ENCODE peak calls at places on chromosome 20, in five cellular contexts. D is left ventricle myocardium inferior; J is heart left ventricle; U is fibroblast of lung; Q is CD8-positive, alpha-beta T cell. R is an unnamed sample. For H3K36me3 and H3K9me3, the result is how much of the 10 kb centered on the place peaks cover.

GRCh38 chr20:37313546-37314091 is 24.2 kb downstream of the MANBAL start:
- DNase-seq in D (no peak), J (no peak), U (no peak), Q (no peak), R (no peak)

GRCh38 chr20:55173601-55174000 is 698.2 kb downstream of the DOK5 start:
- DNase-seq in D (no peak), J (no peak), U (no peak), Q (no peak), R (no peak)

GRCh38 chr20:57907131-57908083 is 197.6 kb upstream of the PMEPA1 start:
- DNase-seq in D (no peak), J (no peak), U (peak), Q (no peak), R (no peak)

GRCh38 chr20:50418890-50419642 is 91.1 kb upstream of the PTPN1 start:
- DNase-seq in D (peak), J (no peak), U (no peak), Q (no peak), R (no peak)

GRCh38 chr20:63230800-63231268 is 4.9 kb upstream of the BIRC7 start:
- DNase-seq in D (peak), J (peak), U (peak), Q (peak), R (peak)

GRCh38 chr20:57629976-57630525 is 9.8 kb upstream of the ZBP1 start:
- DNase-seq in D (no peak), J (no peak), U (no peak), Q (no peak), R (no peak)

GRCh38 chr20:57596998-57597939 is 23.0 kb downstream of the ZBP1 start:
- DNase-seq in D (peak), J (peak), U (peak), Q (peak), R (peak)

GRCh38 chr20:50385733-50386640 is 124.2 kb upstream of the PTPN1 start:
- DNase-seq in D (no peak), J (no peak), U (no peak), Q (peak), R (no peak)

GRCh38 chr20:10662661-10663458 is 10.9 kb downstream of the JAG1 start:
- DNase-seq in D (no peak), J (no peak), U (no peak), Q (no peak), R (no peak)

GRCh38 chr20:60535211-60535610 is 577.0 kb downstream of the CDH26 start:
- DNase-seq in D (no peak), J (no peak), U (no peak), Q (no peak), R (no peak)

GRCh38 chr20:55782861-55783260 is 222.5 kb downstream of the CBLN4 start:
- DNase-seq in D (no peak), J (no peak), U (no peak), Q (no peak), R (no peak)

GRCh38 chr20:35275741-35276251 is 2.1 kb downstream of the MMP24OS start:
- DNase-seq in D (no peak), J (no peak), U (no peak), Q (no peak), R (no peak)

GRCh38 chr20:62523473-62524203 is 47.8 kb upstream of the GATA5 start:
- DNase-seq in D (no peak), J (no peak), U (no peak), Q (peak), R (no peak)

GRCh38 chr20:24353135-24353694 is 116.2 kb upstream of the SYNDIG1 start:
- DNase-seq in D (no peak), J (no peak), U (no peak), Q (no peak), R (no peak)

GRCh38 chr20:63091901-63092659 is 85.3 kb upstream of the BHLHE23 start:
- DNase-seq in D (peak), J (peak), U (no peak), Q (no peak), R (no peak)

GRCh38 chr20:13089950-13090469 is 81.2 kb downstream of the SPTLC3 start:
- DNase-seq in D (no peak), J (no peak), U (no peak), Q (no peak), R (peak)

GRCh38 chr20:54350415-54350814 is 125.0 kb upstream of the DOK5 start:
- DNase-seq in D (no peak), J (no peak), U (peak), Q (no peak), R (no peak)

GRCh38 chr20:53216856-53217576 is 244.9 kb downstream of the TSHZ2 start:
- DNase-seq in D (peak), J (peak), U (peak), Q (peak), R (peak)

GRCh38 chr20:61441537-61441936 is 189.5 kb downstream of the CDH4 start:
- DNase-seq in D (no peak), J (no peak), U (no peak), Q (no peak), R (no peak)

GRCh38 chr20:1462001-1462400 is 4.6 kb downstream of the NSFL1C start:
- DNase-seq in D (no peak), J (no peak), U (no peak), Q (no peak), R (no peak)

GRCh38 chr20:34861386-34862084 is 11.1 kb downstream of the GGT7 start:
- DNase-seq in D (no peak), J (no peak), U (no peak), Q (no peak), R (peak)

GRCh38 chr20:8740265-8740664 is 328.6 kb upstream of the PLCB4 start:
- DNase-seq in D (no peak), J (no peak), U (no peak), Q (no peak), R (no peak)

GRCh38 chr20:8735014-8735413 is 333.9 kb upstream of the PLCB4 start:
- DNase-seq in D (no peak), J (no peak), U (no peak), Q (no peak), R (no peak)

GRCh38 chr20:8735674-8736073 is 333.2 kb upstream of the PLCB4 start:
- DNase-seq in D (no peak), J (no peak), U (no peak), Q (no peak), R (no peak)
- H3K4me3 ChIP-seq in D (no peak), J (no peak), U (no peak), Q (no peak), R (no peak)

DNA sequence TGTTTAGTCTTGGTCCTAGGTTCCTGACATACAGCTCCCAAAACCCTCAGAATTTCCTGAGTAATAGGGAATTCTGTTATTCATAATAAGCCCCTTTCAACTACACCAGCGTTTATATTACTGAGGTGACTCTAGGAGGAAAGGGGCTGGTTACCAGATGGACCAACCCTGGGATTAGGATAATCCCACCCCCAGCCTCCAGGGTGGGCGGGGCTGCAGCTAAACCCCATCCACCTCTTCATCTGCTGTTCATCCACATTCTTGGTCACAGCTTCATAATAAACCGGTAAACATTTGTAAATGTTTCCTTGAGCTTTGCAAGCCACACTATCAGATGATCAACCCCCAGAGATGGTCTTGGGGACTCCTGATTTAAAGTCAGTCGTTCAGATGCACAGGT is 38.3 kb downstream of the NINL start:
- DNase-seq in D (no peak), J (no peak), U (no peak), Q (no peak), R (no peak)
- H3K36me3 ChIP-seq in D (under half), J (under half), U (under half), Q (under half), R (under half)

GRCh38 chr20:21518292-21518991 is 4.6 kb upstream of the NKX2-2 start:
- DNase-seq in D (no peak), J (no peak), U (no peak), Q (no peak), R (no peak)
- H3K9me3 ChIP-seq in D (under half), J (under half), U (under half), Q (under half), R (under half)

DNA sequence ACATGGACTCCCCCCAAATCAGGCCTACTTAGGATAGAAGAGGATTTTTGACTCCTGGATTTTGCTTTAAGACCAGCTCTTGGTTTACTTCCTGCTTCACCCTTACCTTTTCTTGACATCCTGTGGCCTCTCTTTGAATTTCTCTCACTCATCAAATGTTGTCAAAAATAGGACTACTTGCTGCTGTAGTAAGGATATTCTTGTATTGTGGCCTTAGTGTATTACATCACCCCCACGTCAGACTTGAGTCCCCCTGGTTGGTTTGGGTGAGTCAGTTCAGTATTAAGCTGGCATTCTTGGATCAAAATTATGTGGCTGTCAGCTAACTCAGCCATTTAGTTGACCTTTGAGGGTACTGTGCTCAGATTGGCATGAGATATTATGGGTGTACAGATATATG is 1.1 kb downstream of the TPX2 start:
- DNase-seq in D (no peak), J (no peak), U (peak), Q (peak), R (peak)
- H3K4me3 ChIP-seq in D (no peak), J (no peak), U (peak), Q (no peak), R (peak)

DNA sequence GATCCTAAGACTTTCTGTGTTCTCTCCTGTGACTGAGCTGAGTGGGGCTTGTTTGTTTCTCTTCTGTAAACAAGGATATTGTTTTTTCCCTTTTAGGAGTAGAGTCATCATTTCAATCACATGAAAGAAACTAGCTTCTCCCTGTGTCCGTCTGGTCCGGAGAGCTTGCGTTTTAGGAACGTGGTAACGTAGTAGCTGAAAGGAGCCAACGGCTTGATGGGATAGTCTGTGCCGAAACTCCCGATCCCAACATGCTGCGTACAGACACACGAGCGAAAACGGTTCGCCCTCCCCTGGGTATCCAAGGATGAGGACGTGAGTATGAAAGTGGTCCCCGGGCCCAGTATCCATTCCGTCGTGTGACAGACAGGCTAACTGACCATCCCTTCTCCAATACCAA is 146.5 kb downstream of the ZMYND8 start:
- DNase-seq in D (no peak), J (no peak), U (no peak), Q (no peak), R (no peak)
- H3K36me3 ChIP-seq in D (half or more), J (half or more), U (under half), Q (under half), R (under half)

DNA sequence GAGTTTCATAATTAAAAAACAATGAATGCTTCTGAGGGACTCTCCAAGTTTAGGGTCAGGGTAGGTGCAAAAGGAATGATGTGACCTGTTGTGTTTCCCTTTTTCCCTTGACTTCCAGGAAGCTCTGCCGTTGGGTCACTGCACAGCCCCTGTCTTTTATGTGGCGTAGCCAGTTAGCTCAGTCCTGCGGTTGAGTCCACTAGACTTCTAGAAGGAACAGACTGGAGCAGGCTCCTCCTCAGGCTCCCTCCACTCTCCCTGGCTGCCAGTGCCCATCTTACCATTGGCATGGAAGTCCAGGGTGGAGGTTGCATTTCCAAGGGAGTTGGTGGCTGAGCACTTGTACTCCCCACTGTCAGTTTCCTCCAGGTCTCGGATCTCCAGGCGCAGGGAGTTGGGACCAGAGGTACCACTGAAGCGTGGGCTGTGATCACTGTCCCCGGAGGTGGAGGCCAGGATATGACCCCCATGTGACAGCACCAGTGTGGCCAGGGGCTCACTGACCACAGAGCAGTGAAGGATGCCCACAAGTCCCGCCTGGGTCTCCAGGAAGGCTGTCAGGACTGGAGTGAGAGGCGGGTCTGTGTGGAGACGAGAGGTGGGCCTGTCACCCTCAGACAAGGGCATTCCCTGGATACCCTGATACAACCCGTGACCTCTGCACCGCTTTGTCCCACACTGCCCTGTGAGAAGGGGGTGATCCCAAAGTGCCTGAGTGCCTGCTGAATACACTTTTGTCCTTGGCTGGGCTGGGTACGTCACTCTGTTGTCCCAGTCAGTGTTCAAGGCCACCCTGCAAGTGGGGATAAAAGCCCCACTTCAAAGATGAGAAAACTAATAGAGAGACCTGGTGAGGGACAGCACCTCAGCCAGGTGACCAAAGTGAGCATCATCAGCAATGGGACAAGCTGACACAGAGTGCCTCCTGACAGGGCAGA is 11.1 kb downstream of the SIGLEC1 start:
- DNase-seq in D (no peak), J (peak), U (no peak), Q (no peak), R (no peak)
- H3K9me3 ChIP-seq in D (under half), J (under half), U (under half), Q (under half), R (under half)

GRCh38 chr20:44087857-44088120 is 99.2 kb downstream of the JPH2 start:
- DNase-seq in D (no peak), J (no peak), U (no peak), Q (no peak), R (no peak)
- H3K4me3 ChIP-seq in D (no peak), J (no peak), U (no peak), Q (no peak), R (no peak)

DNA sequence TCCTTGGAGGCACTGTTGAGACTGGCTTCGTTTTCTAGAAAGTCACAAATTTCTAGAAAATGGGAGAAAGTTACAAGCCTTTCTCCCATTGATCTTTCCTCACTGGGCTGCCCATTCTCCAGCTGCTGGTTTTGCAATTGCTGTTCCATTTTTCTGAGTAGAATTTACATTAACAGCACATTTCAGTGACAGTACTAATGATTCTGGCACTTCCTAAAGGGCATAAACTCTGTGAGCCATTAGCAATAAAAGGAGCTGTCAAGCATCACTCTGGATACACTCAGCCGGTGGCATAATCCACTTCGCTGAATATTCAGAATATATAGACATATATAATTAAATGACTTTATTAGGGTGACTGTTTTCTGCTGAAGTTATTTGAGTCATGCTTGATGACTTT is 6.7 kb upstream of the SSTR4 start:
- DNase-seq in D (no peak), J (no peak), U (no peak), Q (no peak), R (no peak)
- H3K36me3 ChIP-seq in D (under half), J (under half), U (under half), Q (under half), R (under half)

R was measured in small intestine.